ENCODE peak calls at places on chromosomes 7 and 10, in seven cellular contexts. K is NCI-H1105 treated with DMSO at 0.1 percent for 48 hours; V is transverse colon; O is AG08396; Z is CD8-positive, alpha-beta memory T cell; J is H4; A is GM03348. U is an unnamed sample.

GRCh38 chr10:76736392-76736791 is 901.2 kb downstream of the KCNMA1 start:
- DNase-seq in K (no peak), V (no peak), O (no peak), Z (peak), J (no peak), A (no peak), U (no peak)

GRCh38 chr10:17507538-17507937 is 53.1 kb upstream of the ST8SIA6 start:
- DNase-seq in K (no peak), V (no peak), O (no peak), Z (no peak), J (no peak), A (no peak), U (no peak)

GRCh38 chr7:26490631-26491624 is 199.3 kb downstream of the SNX10 start:
- DNase-seq in K (peak), V (peak), O (no peak), Z (no peak), J (no peak), A (no peak), U (no peak)

GRCh38 chr7:119197872-119198527 is 973.5 kb downstream of the ANKRD7 start:
- DNase-seq in K (peak), V (no peak), O (no peak), Z (no peak), J (peak), A (peak), U (peak)

GRCh38 chr7:31890198-31890597 is 180.0 kb downstream of the PDE1C start:
- DNase-seq in K (no peak), V (peak), O (peak), Z (no peak), J (no peak), A (peak), U (no peak)

GRCh38 chr7:94054130-94054529 is 50.0 kb upstream of the BET1 start:
- DNase-seq in K (no peak), V (no peak), O (no peak), Z (no peak), J (no peak), A (no peak), U (no peak)

GRCh38 chr7:101795461-101795860 is 22.0 kb upstream of the CUX1 start:
- DNase-seq in K (no peak), V (no peak), O (no peak), Z (no peak), J (no peak), A (no peak), U (no peak)

GRCh38 chr7:66380285-66380888 is 175.3 kb downstream of the TPST1 start:
- DNase-seq in K (no peak), V (no peak), O (no peak), Z (no peak), J (no peak), A (no peak), U (no peak)

GRCh38 chr10:102752266-102752930 is 8.7 kb downstream of the WBP1L start:
- DNase-seq in K (no peak), V (peak), O (peak), Z (no peak), J (no peak), A (peak), U (peak)

GRCh38 chr10:106078796-106079576 is 1085.5 kb downstream of the SORCS1 start:
- DNase-seq in K (no peak), V (no peak), O (no peak), Z (no peak), J (peak), A (no peak), U (no peak)

GRCh38 chr10:80407836-80408197 is 534 bp upstream of the PRXL2A start:
- DNase-seq in K (peak), V (peak), O (no peak), Z (no peak), J (no peak), A (no peak), U (no peak)

GRCh38 chr10:32039745-32040144 is 16.5 kb downstream of the KIF5B start:
- DNase-seq in K (no peak), V (no peak), O (no peak), Z (no peak), J (no peak), A (no peak), U (no peak)

GRCh38 chr7:103141753-103142404 is 7.0 kb downstream of the NAPEPLD start:
- DNase-seq in K (no peak), V (no peak), O (no peak), Z (no peak), J (peak), A (no peak), U (no peak)

GRCh38 chr7:116522247-116522646 is 2.6 kb upstream of the CAV1 start:
- DNase-seq in K (peak), V (no peak), O (peak), Z (no peak), J (peak), A (peak), U (peak)

GRCh38 chr10:6071181-6072175 is 9.3 kb upstream of the IL2RA start:
- DNase-seq in K (no peak), V (no peak), O (no peak), Z (no peak), J (no peak), A (no peak), U (no peak)

GRCh38 chr7:93442478-93443224 is 131.9 kb downstream of the CALCR start:
- DNase-seq in K (peak), V (peak), O (peak), Z (peak), J (peak), A (peak), U (peak)

GRCh38 chr10:119005377-119006043 is 24.0 kb upstream of the NANOS1 start:
- DNase-seq in K (no peak), V (no peak), O (no peak), Z (no peak), J (no peak), A (no peak), U (no peak)

GRCh38 chr7:8189615-8190014 is 72.4 kb downstream of the ICA1 start:
- DNase-seq in K (peak), V (no peak), O (no peak), Z (no peak), J (no peak), A (no peak), U (no peak)

GRCh38 chr7:2109251-2109935 is 123.4 kb downstream of the MAD1L1 start:
- DNase-seq in K (no peak), V (no peak), O (no peak), Z (no peak), J (no peak), A (no peak), U (no peak)

GRCh38 chr7:71548746-71549145 is 416.8 kb downstream of the GALNT17 start:
- DNase-seq in K (no peak), V (no peak), O (no peak), Z (no peak), J (no peak), A (no peak), U (no peak)

GRCh38 chr7:1667566-1668485 is 2.3 kb upstream of the ELFN1 start:
- DNase-seq in K (peak), V (no peak), O (peak), Z (no peak), J (no peak), A (no peak), U (no peak)

GRCh38 chr7:7799138-7799537 is 80.7 kb upstream of the RPA3 start:
- DNase-seq in K (peak), V (no peak), O (no peak), Z (no peak), J (peak), A (no peak), U (no peak)

GRCh38 chr10:98314577-98315284 is 46.7 kb upstream of the LOXL4 start:
- DNase-seq in K (no peak), V (no peak), O (no peak), Z (no peak), J (peak), A (peak), U (no peak)

GRCh38 chr7:147053761-147054160 is 937.2 kb downstream of the CNTNAP2 start:
- DNase-seq in K (no peak), V (no peak), O (no peak), Z (no peak), J (peak), A (no peak), U (no peak)

GRCh38 chr7:84236398-84236797 is 41.8 kb upstream of the SEMA3A start:
- DNase-seq in K (no peak), V (no peak), O (no peak), Z (no peak), J (no peak), A (peak), U (no peak)

GRCh38 chr7:129875745-129876411 is 76.9 kb downstream of the UBE2H start:
- DNase-seq in K (no peak), V (no peak), O (peak), Z (no peak), J (peak), A (peak), U (no peak)

GRCh38 chr10:70054902-70055301 is 2.3 kb downstream of the MACROH2A2 start:
- DNase-seq in K (no peak), V (no peak), O (no peak), Z (no peak), J (no peak), A (no peak), U (no peak)

GRCh38 chr10:69503896-69504265 is 52.6 kb downstream of the TSPAN15 start:
- DNase-seq in K (no peak), V (no peak), O (no peak), Z (no peak), J (no peak), A (no peak), U (no peak)

GRCh38 chr10:30821994-30822692 is 192.6 kb upstream of the LYZL2 start:
- DNase-seq in K (no peak), V (no peak), O (no peak), Z (no peak), J (no peak), A (peak), U (no peak)

GRCh38 chr7:24025094-24025493 is 258.9 kb upstream of the NPY start:
- DNase-seq in K (no peak), V (no peak), O (no peak), Z (no peak), J (peak), A (no peak), U (no peak)

GRCh38 chr7:100208911-100209408 is 10.8 kb upstream of the PVRIG start:
- DNase-seq in K (no peak), V (no peak), O (no peak), Z (no peak), J (no peak), A (no peak), U (no peak)

GRCh38 chr10:44756235-44756634 is 154.9 kb upstream of the TMEM72 start:
- DNase-seq in K (no peak), V (no peak), O (no peak), Z (no peak), J (no peak), A (peak), U (peak)

GRCh38 chr10:78411716-78412115 is 378.1 kb downstream of the RPS24 start:
- DNase-seq in K (no peak), V (no peak), O (no peak), Z (no peak), J (no peak), A (no peak), U (no peak)